ENCODE peak calls at places on chromosomes 5 and 9, in four cellular contexts. E is fibroblast of lung, K is cardiac muscle cell, J is upper lobe of right lung. C is an unnamed sample.

GRCh38 chr5:71748360-71748759 is 29.3 kb downstream of the CARTPT start:
- DNase-seq in K (no peak), J (no peak), E (no peak), C (peak; percentile 15)

GRCh38 chr5:63025679-63026078 is 447.1 kb downstream of the LRRC70 start:
- DNase-seq in K (no peak), E (no peak), J (no peak), C (no peak)

GRCh38 chr5:38329132-38329715 is 70.9 kb downstream of the EGFLAM start:
- DNase-seq in K (peak; percentile 23), J (no peak), E (peak; percentile 30), C (no peak)

GRCh38 chr5:165457854-165458481 is 1952.5 kb downstream of the MAT2B start:
- DNase-seq in E (peak; percentile 46), K (peak; percentile 62), J (no peak), C (peak; percentile 57)

GRCh38 chr9:6123402-6123801 is 92.2 kb upstream of the IL33 start:
- DNase-seq in J (no peak), E (no peak), K (no peak), C (no peak)

GRCh38 chr5:38339446-38339845 is 81.1 kb downstream of the EGFLAM start:
- DNase-seq in K (no peak), E (no peak), J (no peak), C (no peak)

GRCh38 chr9:29799227-29799626 is 2225.9 kb upstream of the C9orf72 start:
- DNase-seq in K (no peak), J (no peak), E (no peak), C (no peak)

GRCh38 chr9:73753171-73753570 is 601.5 kb downstream of the ANXA1 start:
- DNase-seq in K (no peak), J (no peak), E (peak; percentile 54), C (no peak)

GRCh38 chr9:86406366-86406765 is 52.2 kb upstream of the TUT7 start:
- DNase-seq in E (peak; percentile 71), J (no peak), K (peak; percentile 69), C (no peak)

GRCh38 chr5:62168882-62169281 is 137.1 kb upstream of the KIF2A start:
- DNase-seq in K (no peak), E (no peak), J (no peak), C (no peak)

GRCh38 chr9:85142461-85143401 is 473.2 kb downstream of the NTRK2 start:
- DNase-seq in K (peak; percentile 36), J (no peak), E (peak; percentile 19), C (peak; percentile 13)

GRCh38 chr9:19269582-19269981 is 39.1 kb downstream of the DENND4C start:
- DNase-seq in E (no peak), K (no peak), J (no peak), C (no peak)

GRCh38 chr9:110742741-110743371 is 74.3 kb downstream of the MUSK start:
- DNase-seq in J (no peak), E (peak; percentile 89), K (peak; percentile 87), C (no peak)

GRCh38 chr9:118577121-118577520 is 792.1 kb downstream of the BRINP1 start:
- DNase-seq in E (peak; percentile 79), K (peak; percentile 52), J (no peak), C (no peak)

GRCh38 chr5:150525163-150525562 is 17.2 kb downstream of the NDST1 start:
- DNase-seq in J (no peak), K (no peak), E (no peak), C (no peak)

GRCh38 chr9:12719431-12719830 is 26.2 kb downstream of the TYRP1 start:
- DNase-seq in J (no peak), K (peak; percentile 68), E (peak; percentile 58), C (peak; percentile 61)

GRCh38 chr9:137182836-137183235 is 5.5 kb downstream of the ANAPC2 start:
- DNase-seq in E (no peak), K (no peak), J (no peak), C (no peak)

DNA sequence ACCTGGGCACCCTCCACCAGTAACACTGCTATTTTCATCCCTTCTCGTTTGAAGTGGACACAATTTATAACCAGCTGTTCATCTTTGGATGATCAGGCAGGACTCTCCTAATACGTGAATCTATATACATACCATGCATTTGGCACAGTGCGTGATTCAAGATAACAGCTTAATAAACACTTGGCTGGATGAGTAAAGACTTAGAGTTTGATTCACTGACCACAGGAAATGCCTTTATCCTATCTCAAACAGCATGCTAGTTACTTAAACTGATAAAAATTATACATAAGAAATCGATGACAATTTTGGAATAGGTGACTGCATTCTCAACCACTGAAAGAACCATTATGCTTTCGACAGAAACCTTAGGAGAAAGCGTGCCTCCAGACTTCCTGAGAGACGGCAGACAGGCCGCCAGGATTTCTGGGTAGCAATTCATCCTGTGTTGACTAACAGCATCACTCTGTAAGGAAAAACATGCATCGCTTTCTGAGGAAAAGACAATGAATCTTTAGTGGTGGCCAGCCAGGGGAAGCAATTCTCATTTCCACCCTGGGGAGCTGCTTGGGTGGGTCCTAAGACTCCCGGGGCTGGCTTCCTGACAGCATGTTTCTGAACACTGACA is 9.7 kb downstream of the MRPL36 start:
- DNase-seq in K (peak; percentile 65), E (peak; percentile 94), J (no peak), C (no peak)
- H3K4me3 ChIP-seq in K (no peak overlapping the region), E (peak overlapping the region; percentile 12), J (no peak overlapping the region), C (no peak overlapping the region)

GRCh38 chr9:35811364-35812024 is 568 bp downstream of the SPAG8 start:
- DNase-seq in K (peak; percentile 57), J (no peak), E (peak; percentile 7), C (no peak)

GRCh38 chr9:35812025-35812602 is at the start of gene SPAG8:
- DNase-seq in K (peak; percentile 98), E (peak; percentile 97), J (peak; percentile 96), C (peak; percentile 96)

GRCh38 chr9:35814841-35815543 is at the start of gene HINT2:
- DNase-seq in E (peak; percentile 99), K (peak; percentile 99), J (peak; percentile 98), C (peak; percentile 99)

GRCh38 chr9:35814106-35814840 is 569 bp downstream of the HINT2 start:
- DNase-seq in K (peak; percentile 66), E (peak; percentile 41), J (peak; percentile 85), C (peak; percentile 50)

GRCh38 chr9:35813434-35814105 is 1.3 kb downstream of the HINT2 start:
- DNase-seq in K (peak; percentile 26), J (no peak), E (peak; percentile 38), C (peak; percentile 45)
- H3K4me3 ChIP-seq in K (peak overlapping the region; percentile 83), J (peak overlapping the region; percentile 78), E (no peak overlapping the region), C (peak overlapping the region; percentile 61)

DNA sequence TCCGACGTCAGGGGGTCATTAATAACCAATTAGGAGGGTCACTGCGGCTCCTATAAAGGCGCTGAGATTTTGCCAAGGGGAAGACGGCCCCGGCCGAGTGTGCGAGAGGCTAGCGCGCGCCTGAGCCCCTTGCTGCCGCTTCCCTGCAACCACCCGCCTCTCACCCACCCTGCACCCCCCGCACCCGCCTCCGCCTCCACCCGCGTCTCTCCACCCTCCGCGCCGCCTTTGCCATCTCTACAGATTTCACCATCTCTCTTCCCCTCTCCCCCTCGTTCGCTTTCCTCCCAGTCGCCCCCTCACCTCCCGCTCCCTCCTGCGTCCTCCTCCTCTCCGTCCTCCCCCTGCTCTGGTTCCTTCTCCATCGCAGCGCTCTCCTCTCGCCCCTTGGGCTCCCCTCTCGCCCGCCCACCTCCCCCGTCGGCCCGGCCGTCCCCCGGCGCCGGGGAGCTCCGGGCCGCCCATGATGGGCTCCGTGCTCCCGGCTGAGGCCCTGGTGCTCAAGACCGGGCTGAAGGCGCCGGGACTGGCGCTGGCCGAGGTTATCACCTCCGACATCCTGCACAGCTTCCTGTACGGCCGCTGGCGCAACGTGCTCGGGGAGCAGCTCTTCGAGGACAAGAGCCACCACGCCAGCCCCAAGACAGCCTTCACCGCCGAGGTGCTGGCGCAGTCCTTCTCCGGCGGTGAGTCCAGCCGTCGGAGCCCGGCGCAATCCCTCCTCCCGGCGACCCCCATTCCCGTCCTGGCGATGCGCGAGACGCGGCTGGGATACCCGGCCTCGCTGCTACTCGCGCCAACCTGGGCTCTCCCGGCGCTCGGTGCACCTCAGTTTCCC is at the start of gene PRDM12:
- DNase-seq in K (no peak), E (no peak), J (no peak), C (no peak)
- H3K4me3 ChIP-seq in K (no peak within 1 kb of the TSS), E (no peak within 1 kb of the TSS), J (no peak within 1 kb of the TSS), C (peak within 1 kb of the TSS; percentile 3)

GRCh38 chr5:178069909-178070308 is 43.4 kb upstream of the N4BP3 start:
- DNase-seq in J (no peak), K (peak; percentile 36), E (no peak), C (peak; percentile 20)
- H3K4me3 ChIP-seq in J (no peak overlapping the region), K (no peak overlapping the region), E (no peak overlapping the region), C (no peak overlapping the region)

DNA sequence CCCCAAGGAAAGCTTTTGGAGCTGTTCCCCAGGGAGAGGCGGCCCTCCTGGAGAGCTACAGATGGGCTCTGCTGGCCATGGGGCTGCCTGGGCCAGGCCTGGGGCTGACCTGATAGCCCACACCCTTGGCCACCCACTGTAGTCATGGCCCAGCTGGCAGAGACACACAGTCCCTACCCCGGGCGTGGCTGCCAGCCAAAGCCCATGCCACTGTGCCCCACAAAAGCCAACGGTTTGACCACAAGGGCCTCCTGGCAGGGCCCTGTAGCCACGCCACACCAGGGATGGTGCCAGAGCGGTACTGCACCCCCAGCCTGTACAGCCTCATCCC is 15.2 kb downstream of the NACC2 start:
- DNase-seq in E (no peak), J (no peak), K (no peak), C (no peak)
- H3K4me3 ChIP-seq in E (no peak overlapping the region), J (no peak overlapping the region), K (no peak overlapping the region), C (no peak overlapping the region)

GRCh38 chr9:89249001-89249400 is 62.0 kb upstream of the CKS2 start:
- DNase-seq in E (no peak), K (no peak), J (no peak), C (no peak)
- H3K4me3 ChIP-seq in E (no peak overlapping the region), K (no peak overlapping the region), J (no peak overlapping the region), C (no peak overlapping the region)

GRCh38 chr9:112642126-112642525 is 75.8 kb downstream of the INIP start:
- DNase-seq in E (no peak), J (no peak), K (no peak), C (no peak)
- H3K4me3 ChIP-seq in E (no peak overlapping the region), J (no peak overlapping the region), K (no peak overlapping the region), C (no peak overlapping the region)

GRCh38 chr9:35750256-35750531 is 1.1 kb downstream of the RGP1 start:
- DNase-seq in E (no peak), K (no peak), J (no peak), C (no peak)
- H3K4me3 ChIP-seq in E (peak overlapping the region; percentile 97), K (peak overlapping the region; percentile 75), J (peak overlapping the region; percentile 98), C (peak overlapping the region; percentile 92)